ENCODE peak calls at places on chromosomes 13 and 19, in seven cellular contexts. E, Z, Q, X, H, N and R are unnamed samples.

GRCh38 chr13:92896842-92897241 is 329.8 kb upstream of the GPC6 start:
- DNase-seq in E (no peak), Z (peak), Q (no peak), X (no peak), H (no peak), N (no peak), R (no peak)

GRCh38 chr13:33723772-33724435 is 94.0 kb upstream of the RFC3 start:
- DNase-seq in E (peak), Z (peak), Q (peak), X (peak), H (peak), N (peak), R (peak)

GRCh38 chr13:30846311-30846710 is 59.8 kb upstream of the MEDAG start:
- DNase-seq in E (no peak), Z (no peak), Q (no peak), X (no peak), H (no peak), N (no peak), R (no peak)

GRCh38 chr19:3556978-3557460 is 367 bp downstream of the MFSD12 start:
- DNase-seq in E (peak), Z (peak), Q (no peak), X (no peak), H (no peak), N (no peak), R (no peak)

GRCh38 chr13:37263881-37264280 is 158.4 kb upstream of the CSNK1A1L start:
- DNase-seq in E (no peak), Z (peak), Q (no peak), X (no peak), H (no peak), N (no peak), R (no peak)

GRCh38 chr19:50702870-50703829 is 16.5 kb downstream of the SHANK1 start:
- DNase-seq in E (no peak), Z (no peak), Q (no peak), X (no peak), H (no peak), N (no peak), R (no peak)

GRCh38 chr13:110308377-110309158 is 1.5 kb downstream of the COL4A2 start:
- DNase-seq in E (no peak), Z (peak), Q (no peak), X (peak), H (no peak), N (no peak), R (no peak)

GRCh38 chr13:50613356-50613831 is 230.1 kb downstream of the DLEU7 start:
- DNase-seq in E (no peak), Z (no peak), Q (no peak), X (no peak), H (no peak), N (no peak), R (no peak)

GRCh38 chr19:55579766-55580621 is 654 bp downstream of the ZNF579 start:
- DNase-seq in E (no peak), Z (peak), Q (no peak), X (no peak), H (no peak), N (no peak), R (peak)

GRCh38 chr19:10419646-10420443 is 493 bp upstream of the PDE4A start:
- DNase-seq in E (no peak), Z (peak), Q (peak), X (no peak), H (peak), N (no peak), R (peak)

GRCh38 chr13:40206241-40207109 is 460.0 kb downstream of the FOXO1 start:
- DNase-seq in E (no peak), Z (no peak), Q (peak), X (no peak), H (no peak), N (no peak), R (peak)

GRCh38 chr13:20465218-20465879 is 60.3 kb downstream of the CRYL1 start:
- DNase-seq in E (no peak), Z (no peak), Q (no peak), X (no peak), H (no peak), N (no peak), R (no peak)

GRCh38 chr19:46782355-46783019 is 5.9 kb downstream of the SLC1A5 start:
- DNase-seq in E (no peak), Z (no peak), Q (no peak), X (no peak), H (no peak), N (no peak), R (peak)

GRCh38 chr13:46270416-46270815 is 58.7 kb downstream of the LRRC63 start:
- DNase-seq in E (no peak), Z (no peak), Q (no peak), X (no peak), H (no peak), N (no peak), R (no peak)

GRCh38 chr13:108495686-108496363 is 133.6 kb upstream of the MYO16 start:
- DNase-seq in E (no peak), Z (peak), Q (no peak), X (peak), H (no peak), N (no peak), R (no peak)

GRCh38 chr13:28866932-28867331 is 46.8 kb downstream of the MTUS2 start:
- DNase-seq in E (no peak), Z (no peak), Q (no peak), X (no peak), H (no peak), N (no peak), R (no peak)

GRCh38 chr13:101140087-101140770 is 276.1 kb downstream of the NALCN start:
- DNase-seq in E (no peak), Z (no peak), Q (no peak), X (no peak), H (no peak), N (no peak), R (no peak)

GRCh38 chr13:26538363-26539317 is 18.8 kb upstream of the WASF3 start:
- DNase-seq in E (no peak), Z (no peak), Q (no peak), X (no peak), H (no peak), N (no peak), R (no peak)

GRCh38 chr13:109957875-109958274 is 171.5 kb upstream of the IRS2 start:
- DNase-seq in E (no peak), Z (no peak), Q (no peak), X (no peak), H (no peak), N (no peak), R (no peak)

GRCh38 chr13:23159587-23160240 is 21.1 kb upstream of the SGCG start:
- DNase-seq in E (no peak), Z (peak), Q (no peak), X (peak), H (no peak), N (no peak), R (peak)

GRCh38 chr19:36028313-36029041 is 4.2 kb downstream of the CLIP3 start:
- DNase-seq in E (no peak), Z (no peak), Q (no peak), X (no peak), H (peak), N (no peak), R (no peak)

GRCh38 chr13:112638157-112638750 is 50.3 kb upstream of the TUBGCP3 start:
- DNase-seq in E (no peak), Z (no peak), Q (no peak), X (no peak), H (no peak), N (no peak), R (no peak)